ENCODE peak calls at places on chromosome 18, in five cellular contexts. One of them, this sample, is unnamed.

GRCh38 chr18:36442717-36443116 is 145.2 kb downstream of the FHOD3 start:
- DNase-seq in progenitor cell of endocrine pancreas: no peak
- DNase-seq in bronchial epithelial cell: no peak
- DNase-seq in endodermal cell: no peak
- DNase-seq in body of pancreas: no peak
- DNase-seq in this sample: no peak

GRCh38 chr18:24964213-24964612 is 387.8 kb downstream of the ZNF521 start:
- DNase-seq in progenitor cell of endocrine pancreas: no peak
- DNase-seq in bronchial epithelial cell: peak; percentile 23
- DNase-seq in endodermal cell: peak; percentile 78
- DNase-seq in body of pancreas: no peak
- DNase-seq in this sample: peak; percentile 30

GRCh38 chr18:45783097-45784075 is 42.1 kb upstream of the SIGLEC15 start:
- DNase-seq in progenitor cell of endocrine pancreas: no peak
- DNase-seq in bronchial epithelial cell: no peak
- DNase-seq in endodermal cell: no peak
- DNase-seq in body of pancreas: no peak
- DNase-seq in this sample: no peak

GRCh38 chr18:41745166-41746049 is 209.6 kb upstream of the PIK3C3 start:
- DNase-seq in progenitor cell of endocrine pancreas: peak; percentile 41
- DNase-seq in bronchial epithelial cell: peak; percentile 41
- DNase-seq in endodermal cell: peak; percentile 91
- DNase-seq in body of pancreas: peak; percentile 32
- DNase-seq in this sample: no peak

GRCh38 chr18:5015213-5015612 is 181.8 kb downstream of the AKAIN1 start:
- DNase-seq in progenitor cell of endocrine pancreas: no peak
- DNase-seq in bronchial epithelial cell: no peak
- DNase-seq in endodermal cell: no peak
- DNase-seq in body of pancreas: no peak
- DNase-seq in this sample: no peak

GRCh38 chr18:2917255-2918047 is 70.6 kb downstream of the EMILIN2 start:
- DNase-seq in progenitor cell of endocrine pancreas: no peak
- DNase-seq in bronchial epithelial cell: no peak
- DNase-seq in endodermal cell: peak; percentile 29
- DNase-seq in body of pancreas: no peak
- DNase-seq in this sample: no peak

GRCh38 chr18:45628979-45629958 is 14.0 kb downstream of the SLC14A2 start:
- DNase-seq in progenitor cell of endocrine pancreas: no peak
- DNase-seq in bronchial epithelial cell: peak; percentile 84
- DNase-seq in endodermal cell: peak; percentile 41
- DNase-seq in body of pancreas: no peak
- DNase-seq in this sample: no peak

GRCh38 chr18:68728301-68728700 is 13.4 kb upstream of the TMX3 start:
- DNase-seq in progenitor cell of endocrine pancreas: no peak
- DNase-seq in bronchial epithelial cell: no peak
- DNase-seq in endodermal cell: no peak
- DNase-seq in body of pancreas: no peak
- DNase-seq in this sample: no peak

GRCh38 chr18:24611075-24611474 is 150.6 kb downstream of the HRH4 start:
- DNase-seq in progenitor cell of endocrine pancreas: no peak
- DNase-seq in bronchial epithelial cell: no peak
- DNase-seq in endodermal cell: peak; percentile 76
- DNase-seq in body of pancreas: no peak
- DNase-seq in this sample: no peak

GRCh38 chr18:54100920-54101319 is 123.5 kb downstream of the MBD2 start:
- DNase-seq in progenitor cell of endocrine pancreas: no peak
- DNase-seq in bronchial epithelial cell: peak; percentile 80
- DNase-seq in endodermal cell: no peak
- DNase-seq in body of pancreas: no peak
- DNase-seq in this sample: no peak

GRCh38 chr18:7616661-7617060 is 49.5 kb downstream of the PTPRM start:
- DNase-seq in progenitor cell of endocrine pancreas: no peak
- DNase-seq in bronchial epithelial cell: no peak
- DNase-seq in endodermal cell: no peak
- DNase-seq in body of pancreas: peak; percentile 32
- DNase-seq in this sample: no peak

GRCh38 chr18:5628512-5629255 is 84.9 kb upstream of the EPB41L3 start:
- DNase-seq in progenitor cell of endocrine pancreas: peak; percentile 34
- DNase-seq in bronchial epithelial cell: no peak
- DNase-seq in endodermal cell: peak; percentile 79
- DNase-seq in body of pancreas: peak; percentile 37
- DNase-seq in this sample: no peak

GRCh38 chr18:9568186-9568585 is 46.2 kb downstream of the PPP4R1 start:
- DNase-seq in progenitor cell of endocrine pancreas: no peak
- DNase-seq in bronchial epithelial cell: no peak
- DNase-seq in endodermal cell: no peak
- DNase-seq in body of pancreas: no peak
- DNase-seq in this sample: no peak

GRCh38 chr18:44130365-44130942 is 550.2 kb upstream of the SETBP1 start:
- DNase-seq in progenitor cell of endocrine pancreas: peak; percentile 23
- DNase-seq in bronchial epithelial cell: peak; percentile 40
- DNase-seq in endodermal cell: peak; percentile 72
- DNase-seq in body of pancreas: peak; percentile 12
- DNase-seq in this sample: no peak

GRCh38 chr18:80244956-80245730 is 2.2 kb downstream of the PARD6G start:
- DNase-seq in progenitor cell of endocrine pancreas: no peak
- DNase-seq in bronchial epithelial cell: no peak
- DNase-seq in endodermal cell: peak; percentile 42
- DNase-seq in body of pancreas: no peak
- DNase-seq in this sample: no peak

GRCh38 chr18:78814321-78814720 is 165.3 kb upstream of the SALL3 start:
- DNase-seq in progenitor cell of endocrine pancreas: no peak
- DNase-seq in bronchial epithelial cell: no peak
- DNase-seq in endodermal cell: no peak
- DNase-seq in body of pancreas: no peak
- DNase-seq in this sample: no peak

GRCh38 chr18:61261870-61262269 is 71.4 kb upstream of the CDH20 start:
- DNase-seq in progenitor cell of endocrine pancreas: no peak
- DNase-seq in bronchial epithelial cell: peak; percentile 12
- DNase-seq in endodermal cell: no peak
- DNase-seq in body of pancreas: no peak
- DNase-seq in this sample: no peak

GRCh38 chr18:59419386-59419785 is 60.3 kb upstream of the LMAN1 start:
- DNase-seq in progenitor cell of endocrine pancreas: no peak
- DNase-seq in bronchial epithelial cell: no peak
- DNase-seq in endodermal cell: no peak
- DNase-seq in body of pancreas: no peak
- DNase-seq in this sample: no peak

GRCh38 chr18:57970356-57971095 is 73.5 kb upstream of the NEDD4L start:
- DNase-seq in progenitor cell of endocrine pancreas: no peak
- DNase-seq in bronchial epithelial cell: no peak
- DNase-seq in endodermal cell: peak; percentile 84
- DNase-seq in body of pancreas: no peak
- DNase-seq in this sample: no peak

GRCh38 chr18:2906522-2907458 is 60.0 kb downstream of the EMILIN2 start:
- DNase-seq in progenitor cell of endocrine pancreas: peak; percentile 31
- DNase-seq in bronchial epithelial cell: no peak
- DNase-seq in endodermal cell: peak; percentile 80
- DNase-seq in body of pancreas: peak; percentile 40
- DNase-seq in this sample: peak; percentile 48

GRCh38 chr18:33844232-33844631 is 266.2 kb downstream of the ASXL3 start:
- DNase-seq in progenitor cell of endocrine pancreas: no peak
- DNase-seq in bronchial epithelial cell: no peak
- DNase-seq in endodermal cell: no peak
- DNase-seq in body of pancreas: no peak
- DNase-seq in this sample: no peak

GRCh38 chr18:13429016-13429415 is 210.5 kb downstream of the LDLRAD4 start:
- DNase-seq in progenitor cell of endocrine pancreas: no peak
- DNase-seq in bronchial epithelial cell: no peak
- DNase-seq in endodermal cell: no peak
- DNase-seq in body of pancreas: no peak
- DNase-seq in this sample: no peak

GRCh38 chr18:64518191-64518590 is 369.3 kb upstream of the LINC00305 start:
- DNase-seq in progenitor cell of endocrine pancreas: no peak
- DNase-seq in bronchial epithelial cell: no peak
- DNase-seq in endodermal cell: no peak
- DNase-seq in body of pancreas: no peak
- DNase-seq in this sample: no peak

DNA sequence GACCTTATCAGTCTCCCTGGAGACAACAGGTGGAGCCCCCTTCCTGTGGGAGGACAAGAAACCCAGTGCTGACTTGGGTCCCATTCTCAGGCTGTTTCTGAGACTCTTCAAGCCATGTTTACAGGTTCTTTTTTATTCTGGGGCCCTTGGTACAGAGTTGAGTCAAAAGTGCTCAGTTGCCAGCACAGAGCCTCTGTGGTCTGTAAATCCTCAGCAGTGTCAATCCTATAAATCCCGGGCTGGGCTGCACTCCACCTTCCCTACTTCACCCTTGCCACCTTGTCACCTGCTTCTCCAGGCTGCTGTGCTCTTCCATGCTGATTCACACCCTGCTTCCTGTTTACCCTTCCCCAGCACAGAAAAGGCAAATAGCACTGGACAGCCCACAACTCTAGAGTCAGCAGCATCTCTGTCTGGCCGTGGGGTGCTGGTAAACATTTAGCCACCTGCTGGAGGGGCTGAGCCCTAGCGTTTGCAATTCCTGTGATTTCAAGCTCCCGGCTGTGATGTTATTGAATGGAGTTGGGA is 74.7 kb downstream of the TNFRSF11A start:
- DNase-seq in progenitor cell of endocrine pancreas: no peak
- DNase-seq in bronchial epithelial cell: peak; percentile 32
- DNase-seq in endodermal cell: peak; percentile 81
- DNase-seq in body of pancreas: no peak
- DNase-seq in this sample: no peak
- TF ChIP-seq CTCF in progenitor cell of endocrine pancreas: peak; percentile 57
- TF ChIP-seq CTCF in bronchial epithelial cell: no peak
- TF ChIP-seq CTCF in endodermal cell: peak; percentile 76
- TF ChIP-seq CTCF in body of pancreas: no peak
- TF ChIP-seq CTCF in this sample: no peak

GRCh38 chr18:461762-462161 is 38.7 kb downstream of the COLEC12 start:
- DNase-seq in progenitor cell of endocrine pancreas: no peak
- DNase-seq in bronchial epithelial cell: no peak
- DNase-seq in endodermal cell: no peak
- DNase-seq in body of pancreas: no peak
- DNase-seq in this sample: no peak

GRCh38 chr18:460302-460701 is 40.2 kb downstream of the COLEC12 start:
- DNase-seq in progenitor cell of endocrine pancreas: no peak
- DNase-seq in bronchial epithelial cell: no peak
- DNase-seq in endodermal cell: no peak
- DNase-seq in body of pancreas: no peak
- DNase-seq in this sample: no peak

GRCh38 chr18:458016-458415 is 42.5 kb downstream of the COLEC12 start:
- DNase-seq in progenitor cell of endocrine pancreas: no peak
- DNase-seq in bronchial epithelial cell: no peak
- DNase-seq in endodermal cell: no peak
- DNase-seq in body of pancreas: no peak
- DNase-seq in this sample: no peak

GRCh38 chr18:460791-461190 is 39.7 kb downstream of the COLEC12 start:
- DNase-seq in progenitor cell of endocrine pancreas: no peak
- DNase-seq in bronchial epithelial cell: no peak
- DNase-seq in endodermal cell: no peak
- DNase-seq in body of pancreas: no peak
- DNase-seq in this sample: no peak

DNA sequence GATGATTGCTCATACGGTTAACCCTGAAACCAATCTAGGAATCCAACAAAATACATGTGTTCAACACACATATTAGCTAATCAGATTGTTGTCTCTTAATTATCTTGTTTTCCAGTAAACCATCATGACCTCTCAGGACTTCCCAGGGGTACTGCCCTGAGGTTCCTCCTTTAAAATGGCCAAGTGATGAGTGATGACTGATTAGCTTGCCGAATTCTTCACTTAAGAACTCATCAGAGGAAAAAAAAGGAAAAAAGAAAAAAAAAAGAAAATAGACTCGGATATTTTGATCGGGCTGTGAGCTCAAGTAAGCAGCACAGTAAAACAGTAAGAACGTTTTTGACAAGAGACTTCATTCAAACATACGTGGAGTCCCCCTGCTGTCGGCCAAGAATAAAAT is 40.7 kb downstream of the COLEC12 start:
- DNase-seq in progenitor cell of endocrine pancreas: no peak
- DNase-seq in bronchial epithelial cell: no peak
- DNase-seq in endodermal cell: no peak
- DNase-seq in body of pancreas: no peak
- DNase-seq in this sample: no peak
- TF ChIP-seq CTCF in progenitor cell of endocrine pancreas: no peak
- TF ChIP-seq CTCF in bronchial epithelial cell: no peak
- TF ChIP-seq CTCF in endodermal cell: no peak
- TF ChIP-seq CTCF in body of pancreas: no peak
- TF ChIP-seq CTCF in this sample: no peak

GRCh38 chr18:52339891-52340371 is at the start of gene DCC:
- DNase-seq in progenitor cell of endocrine pancreas: peak; percentile 47
- DNase-seq in bronchial epithelial cell: peak; percentile 26
- DNase-seq in endodermal cell: peak; percentile 88
- DNase-seq in body of pancreas: peak; percentile 59
- DNase-seq in this sample: no peak
- TF ChIP-seq CTCF in progenitor cell of endocrine pancreas: peak; percentile 64
- TF ChIP-seq CTCF in bronchial epithelial cell: peak; percentile 56
- TF ChIP-seq CTCF in endodermal cell: peak; percentile 75
- TF ChIP-seq CTCF in body of pancreas: no peak
- TF ChIP-seq CTCF in this sample: no peak

GRCh38 chr18:56202567-56203136 is 435.7 kb downstream of the TXNL1 start:
- DNase-seq in progenitor cell of endocrine pancreas: no peak
- DNase-seq in bronchial epithelial cell: no peak
- DNase-seq in endodermal cell: no peak
- DNase-seq in body of pancreas: no peak
- DNase-seq in this sample: no peak
- TF ChIP-seq CTCF in progenitor cell of endocrine pancreas: no peak
- TF ChIP-seq CTCF in bronchial epithelial cell: no peak
- TF ChIP-seq CTCF in endodermal cell: no peak
- TF ChIP-seq CTCF in body of pancreas: no peak
- TF ChIP-seq CTCF in this sample: no peak

DNA sequence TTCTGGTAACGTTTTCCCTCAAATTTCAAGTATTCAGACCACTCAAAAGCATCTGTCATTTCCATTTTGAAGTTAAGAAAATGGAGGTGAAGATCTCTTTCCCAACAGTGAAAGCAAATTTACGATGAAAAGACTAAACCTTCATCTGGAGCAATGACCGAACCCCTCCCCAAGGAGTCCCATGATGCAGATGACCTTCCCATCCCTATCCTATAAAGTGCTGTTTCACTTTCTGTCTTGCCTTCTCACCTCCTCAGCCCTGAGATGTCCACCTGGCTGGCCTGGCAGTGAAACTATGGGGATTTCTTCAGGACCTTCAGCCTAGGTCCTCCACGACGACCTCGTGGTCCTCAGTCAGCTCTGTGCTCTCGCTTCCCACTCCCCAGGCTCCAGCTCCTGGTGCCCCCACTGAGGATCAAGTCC is 925 bp upstream of the NPC1 start:
- DNase-seq in progenitor cell of endocrine pancreas: no peak
- DNase-seq in bronchial epithelial cell: no peak
- DNase-seq in endodermal cell: no peak
- DNase-seq in body of pancreas: no peak
- DNase-seq in this sample: no peak
- TF ChIP-seq CTCF in progenitor cell of endocrine pancreas: no peak
- TF ChIP-seq CTCF in bronchial epithelial cell: no peak
- TF ChIP-seq CTCF in endodermal cell: peak; percentile 13
- TF ChIP-seq CTCF in body of pancreas: no peak
- TF ChIP-seq CTCF in this sample: no peak

GRCh38 chr18:65567372-65567771 is 183.4 kb upstream of the CDH7 start:
- DNase-seq in progenitor cell of endocrine pancreas: no peak
- DNase-seq in bronchial epithelial cell: peak; percentile 56
- DNase-seq in endodermal cell: no peak
- DNase-seq in body of pancreas: no peak
- DNase-seq in this sample: no peak
- TF ChIP-seq CTCF in progenitor cell of endocrine pancreas: peak; percentile 64
- TF ChIP-seq CTCF in bronchial epithelial cell: peak; percentile 48
- TF ChIP-seq CTCF in endodermal cell: peak; percentile 78
- TF ChIP-seq CTCF in body of pancreas: no peak
- TF ChIP-seq CTCF in this sample: no peak

This sample was measured in activated B cell treated with CpG ODN at 0.5 μM for 24 hours.